ENCODE peak calls at places on chromosomes 11 and 22, in ten cellular contexts. One of them, this sample, is unnamed.

GRCh38 chr22:44354288-44354687 is 41.5 kb upstream of the SHISAL1 start:
- DNase-seq in epithelial cell of proximal tubule: no peak
- DNase-seq in ovary: peak
- DNase-seq in H1: no peak
- DNase-seq in HCT116: no peak
- DNase-seq in AG04450: no peak
- DNase-seq in brain microvascular endothelial cell: no peak
- DNase-seq in SJSA1: no peak
- DNase-seq in colonic mucosa: no peak
- DNase-seq in bronchial epithelial cell: no peak
- DNase-seq in this sample: no peak

GRCh38 chr11:77371646-77372045 is 70.2 kb upstream of the GDPD4 start:
- DNase-seq in epithelial cell of proximal tubule: no peak
- DNase-seq in ovary: no peak
- DNase-seq in H1: no peak
- DNase-seq in HCT116: no peak
- DNase-seq in AG04450: no peak
- DNase-seq in brain microvascular endothelial cell: no peak
- DNase-seq in SJSA1: no peak
- DNase-seq in colonic mucosa: no peak
- DNase-seq in bronchial epithelial cell: no peak
- DNase-seq in this sample: no peak

GRCh38 chr22:46726986-46727317 is 11.1 kb downstream of the CERK start:
- DNase-seq in epithelial cell of proximal tubule: no peak
- DNase-seq in ovary: no peak
- DNase-seq in H1: no peak
- DNase-seq in HCT116: no peak
- DNase-seq in AG04450: no peak
- DNase-seq in brain microvascular endothelial cell: no peak
- DNase-seq in SJSA1: no peak
- DNase-seq in colonic mucosa: no peak
- DNase-seq in bronchial epithelial cell: no peak
- DNase-seq in this sample: no peak

GRCh38 chr22:38353142-38353629 is 36.0 kb upstream of the CSNK1E start:
- DNase-seq in epithelial cell of proximal tubule: no peak
- DNase-seq in ovary: peak
- DNase-seq in H1: peak
- DNase-seq in HCT116: peak
- DNase-seq in AG04450: no peak
- DNase-seq in brain microvascular endothelial cell: peak
- DNase-seq in SJSA1: peak
- DNase-seq in colonic mucosa: peak
- DNase-seq in bronchial epithelial cell: no peak
- DNase-seq in this sample: peak

GRCh38 chr11:7512525-7513209 is 1.1 kb upstream of the PPFIBP2 start:
- DNase-seq in epithelial cell of proximal tubule: no peak
- DNase-seq in ovary: peak
- DNase-seq in H1: no peak
- DNase-seq in HCT116: no peak
- DNase-seq in AG04450: no peak
- DNase-seq in brain microvascular endothelial cell: no peak
- DNase-seq in SJSA1: peak
- DNase-seq in colonic mucosa: peak
- DNase-seq in bronchial epithelial cell: no peak
- DNase-seq in this sample: no peak

GRCh38 chr11:59173964-59174663 is 2.2 kb downstream of the DTX4 start:
- DNase-seq in epithelial cell of proximal tubule: no peak
- DNase-seq in ovary: no peak
- DNase-seq in H1: peak
- DNase-seq in HCT116: no peak
- DNase-seq in AG04450: no peak
- DNase-seq in brain microvascular endothelial cell: no peak
- DNase-seq in SJSA1: peak
- DNase-seq in colonic mucosa: peak
- DNase-seq in bronchial epithelial cell: peak
- DNase-seq in this sample: no peak

GRCh38 chr11:129418039-129418438 is 42.4 kb downstream of the BARX2 start:
- DNase-seq in epithelial cell of proximal tubule: no peak
- DNase-seq in ovary: no peak
- DNase-seq in H1: no peak
- DNase-seq in HCT116: no peak
- DNase-seq in AG04450: no peak
- DNase-seq in brain microvascular endothelial cell: no peak
- DNase-seq in SJSA1: no peak
- DNase-seq in colonic mucosa: peak
- DNase-seq in bronchial epithelial cell: no peak
- DNase-seq in this sample: no peak

GRCh38 chr11:123301696-123302400 is 106.8 kb upstream of the CLMP start:
- DNase-seq in epithelial cell of proximal tubule: no peak
- DNase-seq in ovary: peak
- DNase-seq in H1: peak
- DNase-seq in HCT116: peak
- DNase-seq in AG04450: no peak
- DNase-seq in brain microvascular endothelial cell: no peak
- DNase-seq in SJSA1: peak
- DNase-seq in colonic mucosa: peak
- DNase-seq in bronchial epithelial cell: no peak
- DNase-seq in this sample: no peak

DNA sequence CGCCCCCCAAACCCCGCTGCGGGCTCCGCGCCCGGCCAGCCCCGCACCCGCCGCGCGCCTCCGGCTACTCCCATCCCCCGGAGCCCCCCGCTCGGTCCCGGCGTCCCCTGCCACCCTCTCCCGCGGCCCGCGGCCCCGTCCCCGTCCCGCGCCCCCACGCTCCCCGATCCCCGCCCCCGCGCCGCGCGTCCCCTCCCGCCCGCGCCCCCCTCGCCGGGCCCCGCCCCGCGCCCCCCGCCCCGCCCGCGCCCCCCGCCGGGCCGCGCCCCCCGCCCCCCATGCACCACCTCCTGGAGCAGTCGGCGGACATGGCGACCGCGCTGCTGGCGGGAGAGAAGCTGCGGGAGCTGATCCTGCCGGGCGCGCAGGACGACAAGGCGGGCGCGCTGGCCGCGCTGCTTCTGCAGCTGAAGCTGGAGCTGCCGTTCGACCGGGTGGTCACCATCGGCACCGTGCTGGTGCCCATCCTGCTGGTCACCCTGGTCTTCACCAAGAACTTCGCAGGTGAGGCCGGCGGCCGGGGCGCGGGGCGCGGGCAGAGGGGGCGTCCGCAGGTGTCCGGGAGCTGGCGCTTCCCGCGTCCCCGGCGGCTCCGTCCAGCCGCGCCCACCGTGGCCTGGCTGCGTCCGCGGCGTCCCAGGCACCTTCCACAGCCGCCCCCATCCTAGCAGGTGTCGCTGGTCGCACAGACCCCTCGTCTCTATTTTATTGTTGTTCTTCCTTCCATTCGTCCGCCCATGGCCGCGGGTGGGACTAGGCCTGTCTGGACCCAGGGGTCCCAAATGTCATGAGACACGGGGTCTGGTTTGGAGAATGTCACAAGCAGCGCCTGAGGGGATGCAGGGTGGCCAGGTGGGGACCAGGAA is at the start of gene PANX2:
- DNase-seq in epithelial cell of proximal tubule: no peak
- DNase-seq in ovary: peak
- DNase-seq in H1: no peak
- DNase-seq in HCT116: no peak
- DNase-seq in AG04450: no peak
- DNase-seq in brain microvascular endothelial cell: no peak
- DNase-seq in SJSA1: no peak
- DNase-seq in colonic mucosa: no peak
- DNase-seq in bronchial epithelial cell: no peak
- DNase-seq in this sample: no peak
- H3K4me3 ChIP-seq in epithelial cell of proximal tubule: no peak
- H3K4me3 ChIP-seq in ovary: peak
- H3K4me3 ChIP-seq in H1: peak
- H3K4me3 ChIP-seq in HCT116: peak
- H3K4me3 ChIP-seq in AG04450: peak
- H3K4me3 ChIP-seq in brain microvascular endothelial cell: peak
- H3K4me3 ChIP-seq in SJSA1: peak
- H3K4me3 ChIP-seq in colonic mucosa: peak
- H3K4me3 ChIP-seq in bronchial epithelial cell: peak
- H3K4me3 ChIP-seq in this sample: no peak

GRCh38 chr22:17375914-17376614 is 6.8 kb downstream of the CECR2 start:
- DNase-seq in epithelial cell of proximal tubule: no peak
- DNase-seq in ovary: no peak
- DNase-seq in H1: no peak
- DNase-seq in HCT116: no peak
- DNase-seq in AG04450: no peak
- DNase-seq in brain microvascular endothelial cell: no peak
- DNase-seq in SJSA1: no peak
- DNase-seq in colonic mucosa: no peak
- DNase-seq in bronchial epithelial cell: no peak
- DNase-seq in this sample: no peak

GRCh38 chr22:17381237-17381913 is 12.1 kb downstream of the CECR2 start:
- DNase-seq in epithelial cell of proximal tubule: no peak
- DNase-seq in ovary: no peak
- DNase-seq in H1: no peak
- DNase-seq in HCT116: no peak
- DNase-seq in AG04450: no peak
- DNase-seq in brain microvascular endothelial cell: no peak
- DNase-seq in SJSA1: no peak
- DNase-seq in colonic mucosa: no peak
- DNase-seq in bronchial epithelial cell: peak
- DNase-seq in this sample: no peak

GRCh38 chr22:17380711-17381087 is 11.4 kb downstream of the CECR2 start:
- DNase-seq in epithelial cell of proximal tubule: no peak
- DNase-seq in ovary: no peak
- DNase-seq in H1: no peak
- DNase-seq in HCT116: no peak
- DNase-seq in AG04450: no peak
- DNase-seq in brain microvascular endothelial cell: no peak
- DNase-seq in SJSA1: no peak
- DNase-seq in colonic mucosa: no peak
- DNase-seq in bronchial epithelial cell: no peak
- DNase-seq in this sample: no peak

GRCh38 chr22:17376950-17377349 is 7.7 kb downstream of the CECR2 start:
- DNase-seq in epithelial cell of proximal tubule: no peak
- DNase-seq in ovary: no peak
- DNase-seq in H1: no peak
- DNase-seq in HCT116: no peak
- DNase-seq in AG04450: no peak
- DNase-seq in brain microvascular endothelial cell: no peak
- DNase-seq in SJSA1: no peak
- DNase-seq in colonic mucosa: no peak
- DNase-seq in bronchial epithelial cell: no peak
- DNase-seq in this sample: no peak

GRCh38 chr22:17379939-17380710 is 10.9 kb downstream of the CECR2 start:
- DNase-seq in epithelial cell of proximal tubule: no peak
- DNase-seq in ovary: no peak
- DNase-seq in H1: no peak
- DNase-seq in HCT116: no peak
- DNase-seq in AG04450: no peak
- DNase-seq in brain microvascular endothelial cell: no peak
- DNase-seq in SJSA1: no peak
- DNase-seq in colonic mucosa: no peak
- DNase-seq in bronchial epithelial cell: no peak
- DNase-seq in this sample: no peak
- H3K4me3 ChIP-seq in epithelial cell of proximal tubule: no peak
- H3K4me3 ChIP-seq in ovary: no peak
- H3K4me3 ChIP-seq in H1: peak
- H3K4me3 ChIP-seq in HCT116: no peak
- H3K4me3 ChIP-seq in AG04450: no peak
- H3K4me3 ChIP-seq in brain microvascular endothelial cell: no peak
- H3K4me3 ChIP-seq in SJSA1: no peak
- H3K4me3 ChIP-seq in colonic mucosa: no peak
- H3K4me3 ChIP-seq in bronchial epithelial cell: no peak
- H3K4me3 ChIP-seq in this sample: no peak

GRCh38 chr22:17222503-17222902 is 3.3 kb upstream of the ADA2 start:
- DNase-seq in epithelial cell of proximal tubule: no peak
- DNase-seq in ovary: no peak
- DNase-seq in H1: no peak
- DNase-seq in HCT116: no peak
- DNase-seq in AG04450: no peak
- DNase-seq in brain microvascular endothelial cell: no peak
- DNase-seq in SJSA1: no peak
- DNase-seq in colonic mucosa: no peak
- DNase-seq in bronchial epithelial cell: no peak
- DNase-seq in this sample: no peak

GRCh38 chr22:17213976-17214375 is 5.3 kb downstream of the ADA2 start:
- DNase-seq in epithelial cell of proximal tubule: no peak
- DNase-seq in ovary: peak
- DNase-seq in H1: peak
- DNase-seq in HCT116: peak
- DNase-seq in AG04450: no peak
- DNase-seq in brain microvascular endothelial cell: peak
- DNase-seq in SJSA1: no peak
- DNase-seq in colonic mucosa: peak
- DNase-seq in bronchial epithelial cell: no peak
- DNase-seq in this sample: no peak

GRCh38 chr22:17214416-17215043 is 4.7 kb downstream of the ADA2 start:
- DNase-seq in epithelial cell of proximal tubule: no peak
- DNase-seq in ovary: no peak
- DNase-seq in H1: no peak
- DNase-seq in HCT116: no peak
- DNase-seq in AG04450: no peak
- DNase-seq in brain microvascular endothelial cell: no peak
- DNase-seq in SJSA1: no peak
- DNase-seq in colonic mucosa: no peak
- DNase-seq in bronchial epithelial cell: no peak
- DNase-seq in this sample: no peak

GRCh38 chr22:17217179-17217578 is 2.1 kb downstream of the ADA2 start:
- DNase-seq in epithelial cell of proximal tubule: no peak
- DNase-seq in ovary: no peak
- DNase-seq in H1: no peak
- DNase-seq in HCT116: no peak
- DNase-seq in AG04450: no peak
- DNase-seq in brain microvascular endothelial cell: no peak
- DNase-seq in SJSA1: no peak
- DNase-seq in colonic mucosa: no peak
- DNase-seq in bronchial epithelial cell: no peak
- DNase-seq in this sample: peak

DNA sequence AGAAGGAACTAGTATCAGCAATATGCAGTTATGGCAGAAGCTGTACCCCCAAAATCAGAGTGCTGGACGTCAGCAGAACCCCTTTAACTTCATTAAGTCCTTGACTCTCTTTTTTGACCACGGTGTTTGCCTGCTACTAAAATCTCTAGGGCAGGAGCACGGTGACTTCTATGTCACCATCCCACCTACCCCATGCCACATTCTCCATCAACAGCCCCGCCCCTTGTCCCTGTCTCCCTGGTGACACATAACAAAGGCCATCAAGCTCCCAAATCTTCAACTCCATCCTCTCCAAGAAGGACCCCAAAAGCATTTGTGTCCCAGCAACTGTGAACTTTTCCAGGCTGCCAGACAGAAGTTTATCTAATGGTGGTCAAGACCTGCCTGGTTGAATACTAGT is 894 bp downstream of the ADA2 start:
- DNase-seq in epithelial cell of proximal tubule: no peak
- DNase-seq in ovary: no peak
- DNase-seq in H1: no peak
- DNase-seq in HCT116: no peak
- DNase-seq in AG04450: no peak
- DNase-seq in brain microvascular endothelial cell: no peak
- DNase-seq in SJSA1: no peak
- DNase-seq in colonic mucosa: no peak
- DNase-seq in bronchial epithelial cell: no peak
- DNase-seq in this sample: no peak
- H3K4me3 ChIP-seq in epithelial cell of proximal tubule: no peak
- H3K4me3 ChIP-seq in ovary: no peak
- H3K4me3 ChIP-seq in H1: no peak
- H3K4me3 ChIP-seq in HCT116: no peak
- H3K4me3 ChIP-seq in AG04450: no peak
- H3K4me3 ChIP-seq in brain microvascular endothelial cell: no peak
- H3K4me3 ChIP-seq in SJSA1: no peak
- H3K4me3 ChIP-seq in colonic mucosa: peak
- H3K4me3 ChIP-seq in bronchial epithelial cell: no peak
- H3K4me3 ChIP-seq in this sample: peak

DNA sequence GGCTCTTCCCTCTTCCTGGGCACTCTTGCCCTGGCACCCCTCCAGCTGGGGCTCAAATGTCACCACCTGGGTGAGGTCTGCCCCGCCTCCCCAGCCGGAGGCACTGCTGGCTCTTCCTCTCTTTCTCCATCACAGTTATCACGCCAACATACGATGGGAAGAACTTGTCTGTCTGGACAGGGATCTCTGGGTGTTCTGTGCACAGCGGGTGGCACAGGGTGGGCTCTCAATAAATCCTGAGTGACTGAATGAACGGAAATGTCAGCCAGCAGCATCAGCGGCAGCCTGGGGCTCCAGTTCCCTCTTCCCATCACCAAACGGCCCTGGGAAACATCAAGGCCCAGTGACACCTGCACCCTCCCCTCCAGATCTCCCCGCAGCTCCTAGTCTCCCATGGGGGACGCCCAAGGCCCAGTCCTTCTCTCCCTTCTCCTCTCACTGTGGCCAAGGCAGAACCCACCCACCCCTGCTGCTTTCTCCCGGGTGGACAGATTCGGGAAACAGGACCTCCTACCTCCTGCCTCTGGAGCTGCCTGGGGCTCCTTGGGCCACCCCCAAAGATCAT is 440 bp upstream of the SLC25A45 start:
- DNase-seq in epithelial cell of proximal tubule: no peak
- DNase-seq in ovary: peak
- DNase-seq in H1: no peak
- DNase-seq in HCT116: no peak
- DNase-seq in AG04450: no peak
- DNase-seq in brain microvascular endothelial cell: no peak
- DNase-seq in SJSA1: no peak
- DNase-seq in colonic mucosa: peak
- DNase-seq in bronchial epithelial cell: no peak
- DNase-seq in this sample: no peak
- H3K4me3 ChIP-seq in epithelial cell of proximal tubule: peak
- H3K4me3 ChIP-seq in ovary: peak
- H3K4me3 ChIP-seq in H1: no peak
- H3K4me3 ChIP-seq in HCT116: peak
- H3K4me3 ChIP-seq in AG04450: peak
- H3K4me3 ChIP-seq in brain microvascular endothelial cell: peak
- H3K4me3 ChIP-seq in SJSA1: peak
- H3K4me3 ChIP-seq in colonic mucosa: no peak
- H3K4me3 ChIP-seq in bronchial epithelial cell: peak
- H3K4me3 ChIP-seq in this sample: peak